ENCODE peak calls at places on chromosomes 1 and 21, in five cellular contexts. One of them, this sample, is unnamed.

GRCh38 chr21:14900058-14900457 is 164.7 kb downstream of the NRIP1 start:
- DNase-seq in omental fat pad: no peak
- DNase-seq in WTC11: no peak
- DNase-seq in endothelial cell: no peak
- DNase-seq in cardiac muscle cell: no peak
- DNase-seq in this sample: no peak

GRCh38 chr1:12617511-12617900 is 504 bp downstream of the DHRS3 start:
- DNase-seq in WTC11: no peak
- DNase-seq in endothelial cell: no peak
- DNase-seq in cardiac muscle cell: no peak
- DNase-seq in omental fat pad: no peak
- DNase-seq in this sample: no peak

GRCh38 chr21:31184462-31184861 is 146.2 kb upstream of the KRTAP19-8 start:
- DNase-seq in WTC11: no peak
- DNase-seq in endothelial cell: no peak
- DNase-seq in cardiac muscle cell: no peak
- DNase-seq in omental fat pad: no peak
- DNase-seq in this sample: no peak

GRCh38 chr1:235270625-235271024 is 57.4 kb downstream of the ARID4B start:
- DNase-seq in WTC11: no peak
- DNase-seq in omental fat pad: no peak
- DNase-seq in endothelial cell: no peak
- DNase-seq in cardiac muscle cell: no peak
- DNase-seq in this sample: no peak

GRCh38 chr1:40909281-40909680 is 47.1 kb upstream of the CITED4 start:
- DNase-seq in WTC11: no peak
- DNase-seq in cardiac muscle cell: no peak
- DNase-seq in endothelial cell: no peak
- DNase-seq in omental fat pad: no peak
- DNase-seq in this sample: no peak

GRCh38 chr1:67953301-67953700 is 97.1 kb downstream of the DIRAS3 start:
- DNase-seq in omental fat pad: no peak
- DNase-seq in WTC11: no peak
- DNase-seq in cardiac muscle cell: no peak
- DNase-seq in endothelial cell: no peak
- DNase-seq in this sample: no peak

GRCh38 chr1:202255343-202255742 is 61.7 kb downstream of the LGR6 start:
- DNase-seq in WTC11: no peak
- DNase-seq in cardiac muscle cell: no peak
- DNase-seq in omental fat pad: no peak
- DNase-seq in endothelial cell: no peak
- DNase-seq in this sample: no peak

GRCh38 chr21:45429221-45430164 is 24.5 kb downstream of the COL18A1 start:
- DNase-seq in omental fat pad: no peak
- DNase-seq in cardiac muscle cell: no peak
- DNase-seq in WTC11: no peak
- DNase-seq in endothelial cell: no peak
- DNase-seq in this sample: no peak

GRCh38 chr1:230857822-230858221 is 10.5 kb downstream of the C1orf198 start:
- DNase-seq in WTC11: no peak
- DNase-seq in omental fat pad: no peak
- DNase-seq in endothelial cell: no peak
- DNase-seq in cardiac muscle cell: no peak
- DNase-seq in this sample: no peak

GRCh38 chr1:18618546-18619466 is 11.8 kb upstream of the PAX7 start:
- DNase-seq in omental fat pad: no peak
- DNase-seq in endothelial cell: no peak
- DNase-seq in cardiac muscle cell: no peak
- DNase-seq in WTC11: no peak
- DNase-seq in this sample: peak; percentile 59

GRCh38 chr1:209076688-209077087 is 506.8 kb upstream of the CAMK1G start:
- DNase-seq in WTC11: no peak
- DNase-seq in cardiac muscle cell: no peak
- DNase-seq in omental fat pad: no peak
- DNase-seq in endothelial cell: no peak
- DNase-seq in this sample: no peak
- TF ChIP-seq CTCF in WTC11: no peak
- TF ChIP-seq CTCF in cardiac muscle cell: no peak
- TF ChIP-seq CTCF in omental fat pad: no peak
- TF ChIP-seq CTCF in endothelial cell: no peak
- TF ChIP-seq CTCF in this sample: peak; percentile 10

DNA sequence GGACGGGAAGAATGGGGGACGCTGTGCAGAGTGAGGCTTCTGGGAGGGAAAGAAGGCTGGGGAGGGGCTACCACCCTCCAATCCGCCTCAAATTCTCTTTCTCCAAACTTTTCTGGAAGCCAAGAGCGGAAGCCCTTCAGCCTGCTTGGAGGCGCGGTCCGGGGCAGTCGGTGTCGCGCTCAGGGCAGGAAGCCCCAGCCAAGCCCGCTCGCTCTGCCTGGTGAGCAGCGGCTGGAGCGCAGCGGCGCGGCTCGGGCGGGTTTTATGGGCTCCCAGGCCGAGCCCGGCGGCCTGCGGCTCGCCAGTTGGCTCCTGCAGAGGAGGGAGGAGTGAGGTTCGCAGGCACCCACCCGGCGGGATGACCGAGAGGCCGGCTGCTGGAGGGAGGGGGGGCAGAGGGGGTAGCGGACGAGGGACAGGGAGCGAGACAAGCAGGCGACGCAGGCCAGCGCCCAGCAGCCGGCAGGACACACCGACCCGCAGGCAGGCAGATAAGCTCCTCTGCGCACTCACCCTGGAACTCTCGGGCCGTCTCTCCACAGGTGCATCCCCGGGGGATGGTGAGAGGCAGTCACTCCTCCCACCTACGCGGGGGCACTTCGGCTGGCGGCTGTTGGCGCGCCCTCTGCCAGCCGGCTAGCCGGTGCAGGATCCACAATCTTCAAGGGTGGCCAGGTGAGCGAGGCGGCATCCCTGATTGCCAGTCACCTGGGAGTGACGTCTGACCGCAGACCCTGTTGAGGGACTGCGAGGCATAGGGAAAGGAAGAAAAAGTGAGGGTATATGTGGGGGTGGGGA is at the start of gene AVPR1B:
- DNase-seq in cardiac muscle cell: peak; percentile 79
- DNase-seq in omental fat pad: no peak
- DNase-seq in endothelial cell: peak; percentile 60
- DNase-seq in WTC11: peak; percentile 60
- DNase-seq in this sample: peak; percentile 75
- TF ChIP-seq CTCF in cardiac muscle cell: no peak
- TF ChIP-seq CTCF in omental fat pad: no peak
- TF ChIP-seq CTCF in endothelial cell: no peak
- TF ChIP-seq CTCF in WTC11: no peak
- TF ChIP-seq CTCF in this sample: peak; percentile 39

GRCh38 chr1:81517987-81518386 is 282.7 kb upstream of the ADGRL2 start:
- DNase-seq in WTC11: no peak
- DNase-seq in cardiac muscle cell: peak; percentile 30
- DNase-seq in omental fat pad: no peak
- DNase-seq in endothelial cell: no peak
- DNase-seq in this sample: no peak
- TF ChIP-seq CTCF in WTC11: no peak
- TF ChIP-seq CTCF in cardiac muscle cell: no peak
- TF ChIP-seq CTCF in omental fat pad: no peak
- TF ChIP-seq CTCF in endothelial cell: no peak
- TF ChIP-seq CTCF in this sample: no peak

DNA sequence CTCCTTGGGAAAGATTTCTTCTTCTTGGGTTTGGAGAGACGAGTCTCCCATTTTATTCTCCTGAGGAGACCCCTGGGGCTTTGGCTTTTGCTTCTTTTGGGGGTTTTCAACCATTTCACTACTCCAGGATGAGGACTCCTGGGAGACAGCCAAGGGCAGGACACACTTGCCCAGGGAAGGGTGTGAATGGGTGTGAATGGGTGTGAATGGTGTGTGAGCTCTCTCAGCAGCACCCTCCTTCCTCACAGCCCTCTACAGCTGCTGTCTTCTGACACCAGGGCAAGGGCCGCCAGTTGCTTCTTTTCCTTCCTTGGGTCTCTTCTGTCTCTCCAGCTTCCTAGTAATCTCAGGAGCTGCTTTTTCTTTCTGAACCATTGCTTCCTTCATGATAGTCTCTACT is 24.2 kb downstream of the KIF17 start:
- DNase-seq in omental fat pad: no peak
- DNase-seq in cardiac muscle cell: no peak
- DNase-seq in WTC11: no peak
- DNase-seq in endothelial cell: no peak
- DNase-seq in this sample: no peak
- TF ChIP-seq CTCF in omental fat pad: no peak
- TF ChIP-seq CTCF in cardiac muscle cell: no peak
- TF ChIP-seq CTCF in WTC11: no peak
- TF ChIP-seq CTCF in endothelial cell: no peak
- TF ChIP-seq CTCF in this sample: no peak